ENCODE peak calls at places on chromosomes 1 and 21, in five cellular contexts. C is IMR-90, U is A549, X is GM12878, Z is K562. J is an unnamed sample.

GRCh38 chr21:38244885-38245869 is 11.6 kb upstream of the KCNJ15 start:
- DNase-seq in Z (no peak), X (peak; percentile 59), U (peak; percentile 8), C (peak; percentile 98), J (no peak)

GRCh38 chr1:153339802-153340201 is 8.8 kb downstream of the PGLYRP4 start:
- DNase-seq in U (no peak), X (no peak), C (no peak), Z (no peak), J (no peak)

GRCh38 chr21:24045775-24046215 is 1561.5 kb downstream of the MRPL39 start:
- DNase-seq in Z (no peak), C (peak; percentile 99), U (no peak), X (no peak), J (peak; percentile 30)

GRCh38 chr1:18217398-18218043 is 109.9 kb downstream of the IGSF21 start:
- DNase-seq in X (no peak), Z (peak; percentile 57), C (peak; percentile 1), U (peak; percentile 19), J (peak; percentile 46)

GRCh38 chr1:16217061-16217785 is 4.8 kb upstream of the ARHGEF19 start:
- DNase-seq in C (peak; percentile 93), U (peak; percentile 66), X (peak; percentile 78), Z (peak; percentile 100), J (peak; percentile 99)

GRCh38 chr1:100038401-100039306 is 68.9 kb downstream of the SLC35A3 start:
- DNase-seq in U (no peak), Z (peak; percentile 73), X (no peak), C (peak; percentile 72), J (peak; percentile 82)

GRCh38 chr1:10905841-10906655 is 106.4 kb upstream of the TARDBP start:
- DNase-seq in U (no peak), Z (no peak), X (no peak), C (no peak), J (peak; percentile 76)

GRCh38 chr1:9473032-9473792 is 66.1 kb upstream of the SLC25A33 start:
- DNase-seq in X (no peak), U (peak; percentile 95), Z (peak; percentile 52), C (peak; percentile 95), J (peak; percentile 31)

GRCh38 chr1:63010898-63011660 is 227.1 kb downstream of the ATG4C start:
- DNase-seq in U (no peak), Z (no peak), C (no peak), X (no peak), J (no peak)

GRCh38 chr1:16114527-16115467 is 41.1 kb downstream of the EPHA2 start:
- DNase-seq in Z (no peak), C (no peak), U (no peak), X (no peak), J (no peak)

GRCh38 chr1:151970641-151971040 is 23.0 kb downstream of the S100A10 start:
- DNase-seq in Z (peak; percentile 61), U (peak; percentile 58), C (no peak), X (no peak), J (no peak)

GRCh38 chr1:243739335-243740003 is 110.6 kb downstream of the AKT3 start:
- DNase-seq in X (no peak), C (no peak), U (no peak), Z (no peak), J (no peak)

GRCh38 chr1:203667616-203668015 is 41.0 kb downstream of the ATP2B4 start:
- DNase-seq in Z (no peak), X (no peak), U (no peak), C (no peak), J (peak; percentile 68)

GRCh38 chr21:44006017-44006624 is 6.0 kb upstream of the TRAPPC10 start:
- DNase-seq in C (peak; percentile 90), Z (no peak), U (peak; percentile 58), X (no peak), J (no peak)

GRCh38 chr1:24912359-24913273 is 17.5 kb downstream of the RUNX3 start:
- DNase-seq in U (no peak), C (no peak), Z (no peak), X (no peak), J (peak; percentile 64)

GRCh38 chr1:36034692-36035091 is 49.2 kb upstream of the TEKT2 start:
- DNase-seq in U (peak; percentile 2), Z (no peak), X (no peak), C (peak; percentile 75), J (no peak)

GRCh38 chr1:12067900-12068821 is 5.1 kb downstream of the TNFRSF8 start:
- DNase-seq in C (peak; percentile 81), X (peak; percentile 91), U (no peak), Z (peak; percentile 54), J (no peak)

GRCh38 chr21:41477641-41478318 is 30.2 kb downstream of the TMPRSS2 start:
- DNase-seq in X (no peak), Z (no peak), U (no peak), C (no peak), J (no peak)
- TF ChIP-seq RCOR1 in X (no peak), Z (no peak), U (no peak), C (no peak), J (no peak)

GRCh38 chr1:235971571-235972315 is 93.1 kb downstream of the NID1 start:
- DNase-seq in X (peak; percentile 84), C (peak; percentile 93), Z (peak; percentile 74), U (peak; percentile 88), J (peak; percentile 85)
- TF ChIP-seq RCOR1 in X (peak; percentile 8), C (no peak), Z (peak; percentile 39), U (no peak), J (peak; percentile 2)

DNA sequence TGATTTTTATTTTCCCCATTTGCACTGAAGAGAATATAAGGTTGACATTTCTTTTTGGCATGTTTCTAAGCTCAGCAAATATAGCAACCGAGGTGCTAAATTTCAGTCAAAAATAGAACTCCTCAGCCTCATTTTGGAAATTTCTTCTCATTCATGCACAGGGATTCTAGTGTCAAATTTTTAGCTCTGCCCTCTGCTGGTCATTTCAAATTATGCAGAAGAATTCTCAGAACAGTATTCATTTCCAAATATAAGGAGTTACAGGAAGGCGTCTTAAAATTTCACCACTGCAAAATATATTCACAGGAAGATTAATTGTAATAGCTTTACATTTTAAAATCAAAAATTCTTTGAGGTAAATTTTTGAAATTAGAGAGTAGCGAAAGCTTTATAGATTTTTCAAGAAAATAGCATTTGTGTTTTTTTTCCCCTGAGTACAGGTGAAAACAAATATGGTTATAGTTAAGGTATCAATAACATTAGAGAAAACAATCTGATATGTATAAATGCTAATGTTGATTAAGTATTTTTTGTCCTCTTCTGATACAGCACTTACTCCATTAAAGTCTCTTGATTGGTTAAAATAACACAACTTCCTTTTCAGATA is 57.9 kb downstream of the FMN2 start:
- DNase-seq in C (peak; percentile 52), X (no peak), Z (peak; percentile 34), U (peak; percentile 22), J (peak; percentile 39)
- TF ChIP-seq RCOR1 in C (no peak), X (no peak), Z (no peak), U (no peak), J (no peak)

DNA sequence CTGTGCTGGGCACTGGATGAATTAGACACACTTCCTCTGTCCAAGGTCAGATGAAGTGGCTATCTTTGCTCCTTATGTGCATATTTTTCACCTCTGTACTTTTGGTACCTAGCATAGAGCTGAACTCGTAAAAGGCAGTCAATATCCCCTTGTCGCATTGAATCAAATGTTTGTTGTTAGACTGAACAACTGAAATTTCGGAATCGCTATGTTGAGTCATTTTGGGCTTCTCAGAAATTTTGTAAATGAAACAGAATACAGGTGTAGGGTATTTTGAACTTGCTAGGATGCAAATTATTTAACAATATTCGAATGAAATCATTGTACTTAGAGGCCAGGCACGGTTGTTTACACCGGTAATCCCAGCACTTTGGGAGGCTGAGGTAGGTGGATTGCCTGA is 48.0 kb downstream of the PDE4B start:
- DNase-seq in U (no peak), C (no peak), Z (no peak), X (no peak), J (no peak)
- TF ChIP-seq RCOR1 in U (no peak), C (no peak), Z (no peak), X (no peak), J (no peak)